ENCODE peak calls at places on chromosomes 2 and 18, in eight cellular contexts. P is upper lobe of right lung, E is heart right ventricle, D is fibroblast of pulmonary artery, T is OCI-LY7, I is GM06990, K is bronchial epithelial cell, J is cardiac fibroblast. F is an unnamed sample.

GRCh38 chr2:27843992-27844391 is 46.2 kb downstream of the RBKS start:
- DNase-seq in T (no peak), K (peak), J (no peak), E (no peak), P (no peak), D (no peak), I (no peak), F (no peak)

GRCh38 chr2:61016392-61017002 is 1.0 kb upstream of the PEX13 start:
- DNase-seq in P (no peak), I (no peak), J (no peak), E (no peak), D (no peak), T (no peak), K (peak), F (no peak)

GRCh38 chr18:63224574-63224973 is 95.0 kb downstream of the BCL2 start:
- DNase-seq in K (no peak), D (no peak), T (no peak), E (no peak), I (no peak), J (no peak), P (no peak), F (no peak)

GRCh38 chr2:23563673-23564617 is 179.0 kb downstream of the KLHL29 start:
- DNase-seq in I (no peak), P (no peak), T (no peak), E (no peak), D (peak), K (peak), J (peak), F (no peak)

GRCh38 chr2:26913599-26914285 is 56.7 kb upstream of the MAPRE3 start:
- DNase-seq in K (no peak), I (no peak), E (no peak), D (peak), P (no peak), J (peak), T (no peak), F (no peak)

GRCh38 chr18:41993151-41993550 is 38.1 kb downstream of the PIK3C3 start:
- DNase-seq in D (no peak), J (no peak), I (no peak), T (no peak), K (no peak), P (no peak), E (no peak), F (no peak)

GRCh38 chr2:172429351-172429968 is 2.1 kb downstream of the ITGA6 start:
- DNase-seq in J (no peak), D (no peak), I (no peak), K (peak), T (no peak), P (no peak), E (no peak), F (no peak)

GRCh38 chr2:97267411-97268074 is 154.6 kb downstream of the ANKRD36 start:
- DNase-seq in P (peak), D (no peak), I (peak), K (no peak), T (no peak), E (no peak), J (no peak), F (peak)

GRCh38 chr2:26696352-26696816 is 3.9 kb downstream of the KCNK3 start:
- DNase-seq in E (no peak), P (no peak), I (no peak), T (no peak), K (peak), J (peak), D (peak), F (no peak)

GRCh38 chr2:28271231-28271913 is 121.3 kb upstream of the FOSL2 start:
- DNase-seq in E (no peak), T (no peak), P (no peak), K (no peak), D (no peak), J (no peak), I (no peak), F (no peak)

GRCh38 chr2:42572297-42573081 is 4.1 kb downstream of the MTA3 start:
- DNase-seq in K (peak), E (no peak), P (no peak), J (no peak), I (no peak), T (no peak), D (no peak), F (no peak)

GRCh38 chr2:39780825-39781600 is 2.0 kb upstream of the THUMPD2 start:
- DNase-seq in E (no peak), D (no peak), I (no peak), K (no peak), T (no peak), J (peak), P (no peak), F (peak)

GRCh38 chr2:211407076-211407475 is 850.7 kb downstream of the CPS1 start:
- DNase-seq in K (peak), P (no peak), J (peak), E (no peak), T (no peak), D (no peak), I (no peak), F (no peak)

GRCh38 chr2:55038428-55038827 is 11.8 kb downstream of the RTN4 start:
- DNase-seq in J (peak), K (no peak), I (no peak), T (peak), E (no peak), D (no peak), P (no peak), F (no peak)

GRCh38 chr2:203061346-203061745 is 46.7 kb downstream of the NBEAL1 start:
- DNase-seq in D (peak), J (peak), K (no peak), I (no peak), T (no peak), P (no peak), E (no peak), F (no peak)

GRCh38 chr2:101624706-101625332 is 72.7 kb upstream of the MAP4K4 start:
- DNase-seq in E (no peak), D (no peak), T (no peak), J (no peak), P (no peak), K (no peak), I (no peak), F (no peak)

GRCh38 chr2:95074663-95075439 is 46.8 kb downstream of the MRPS5 start:
- DNase-seq in K (no peak), J (no peak), P (peak), E (no peak), T (peak), D (no peak), I (no peak), F (no peak)

GRCh38 chr2:105615352-105615751 is 129.4 kb upstream of the NCK2 start:
- DNase-seq in P (no peak), E (no peak), D (no peak), I (no peak), T (no peak), K (no peak), J (no peak), F (no peak)

GRCh38 chr2:74081030-74081429 is 66.7 kb downstream of the BOLA3 start:
- DNase-seq in P (no peak), T (no peak), J (peak), E (no peak), D (no peak), I (no peak), K (no peak), F (no peak)

GRCh38 chr2:156753766-156754165 is 317.6 kb downstream of the GPD2 start:
- DNase-seq in K (no peak), E (no peak), D (no peak), P (no peak), I (no peak), T (no peak), J (no peak), F (no peak)

GRCh38 chr2:235416816-235417499 is 76.9 kb upstream of the AGAP1 start:
- DNase-seq in K (peak), D (peak), J (peak), I (no peak), E (no peak), T (no peak), P (no peak), F (no peak)

GRCh38 chr2:143264851-143265250 is 135.6 kb downstream of the ARHGAP15 start:
- DNase-seq in J (peak), D (peak), P (no peak), I (no peak), T (no peak), K (peak), E (no peak), F (no peak)

GRCh38 chr2:62774555-62775366 is 69.2 kb downstream of the EHBP1 start:
- DNase-seq in T (peak), K (peak), D (peak), P (no peak), J (peak), E (no peak), I (no peak), F (no peak)
- TF ChIP-seq CTCF in T (peak), K (peak), D (peak), P (peak), J (peak), E (peak), I (peak), F (peak)

DNA sequence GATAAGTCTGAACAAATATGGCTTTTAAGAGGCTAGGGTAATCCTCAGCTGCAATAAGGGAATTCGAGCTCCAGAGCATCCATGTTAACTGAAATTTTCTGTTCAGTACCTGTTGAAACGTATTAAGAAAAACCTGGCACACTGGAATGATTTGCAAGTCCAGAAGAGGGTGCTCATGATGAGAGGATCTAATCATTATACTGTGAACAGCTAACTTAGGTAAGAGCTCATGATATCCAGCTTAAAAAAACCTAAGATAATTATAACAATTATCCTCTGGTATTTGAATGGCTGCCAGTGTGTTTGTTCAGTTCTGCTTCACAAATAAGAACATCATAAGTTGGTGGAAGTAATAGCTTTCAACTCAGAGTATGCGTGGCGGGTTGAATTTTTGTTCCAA is 1118.3 kb upstream of the DDX18 start:
- DNase-seq in J (no peak), I (no peak), K (peak), P (no peak), D (no peak), T (no peak), E (no peak), F (no peak)
- TF ChIP-seq CTCF in J (no peak), I (no peak), K (no peak), P (no peak), D (no peak), T (no peak), E (no peak), F (no peak)

GRCh38 chr18:70075906-70076305 is 128.2 kb upstream of the CD226 start:
- DNase-seq in D (peak), K (no peak), J (peak), E (no peak), I (no peak), T (no peak), P (no peak), F (no peak)
- TF ChIP-seq CTCF in D (peak), K (no peak), J (peak), E (no peak), I (no peak), T (no peak), P (no peak), F (no peak)

GRCh38 chr18:31209041-31209440 is 46.4 kb upstream of the DSC1 start:
- DNase-seq in J (no peak), I (no peak), T (no peak), D (no peak), P (no peak), K (peak), E (no peak), F (no peak)
- TF ChIP-seq CTCF in J (no peak), I (no peak), T (no peak), D (no peak), P (no peak), K (no peak), E (no peak), F (no peak)

GRCh38 chr18:12119358-12119757 is 25.7 kb downstream of the ANKRD62 start:
- DNase-seq in D (no peak), T (no peak), K (no peak), P (no peak), E (no peak), J (no peak), I (no peak), F (no peak)

DNA sequence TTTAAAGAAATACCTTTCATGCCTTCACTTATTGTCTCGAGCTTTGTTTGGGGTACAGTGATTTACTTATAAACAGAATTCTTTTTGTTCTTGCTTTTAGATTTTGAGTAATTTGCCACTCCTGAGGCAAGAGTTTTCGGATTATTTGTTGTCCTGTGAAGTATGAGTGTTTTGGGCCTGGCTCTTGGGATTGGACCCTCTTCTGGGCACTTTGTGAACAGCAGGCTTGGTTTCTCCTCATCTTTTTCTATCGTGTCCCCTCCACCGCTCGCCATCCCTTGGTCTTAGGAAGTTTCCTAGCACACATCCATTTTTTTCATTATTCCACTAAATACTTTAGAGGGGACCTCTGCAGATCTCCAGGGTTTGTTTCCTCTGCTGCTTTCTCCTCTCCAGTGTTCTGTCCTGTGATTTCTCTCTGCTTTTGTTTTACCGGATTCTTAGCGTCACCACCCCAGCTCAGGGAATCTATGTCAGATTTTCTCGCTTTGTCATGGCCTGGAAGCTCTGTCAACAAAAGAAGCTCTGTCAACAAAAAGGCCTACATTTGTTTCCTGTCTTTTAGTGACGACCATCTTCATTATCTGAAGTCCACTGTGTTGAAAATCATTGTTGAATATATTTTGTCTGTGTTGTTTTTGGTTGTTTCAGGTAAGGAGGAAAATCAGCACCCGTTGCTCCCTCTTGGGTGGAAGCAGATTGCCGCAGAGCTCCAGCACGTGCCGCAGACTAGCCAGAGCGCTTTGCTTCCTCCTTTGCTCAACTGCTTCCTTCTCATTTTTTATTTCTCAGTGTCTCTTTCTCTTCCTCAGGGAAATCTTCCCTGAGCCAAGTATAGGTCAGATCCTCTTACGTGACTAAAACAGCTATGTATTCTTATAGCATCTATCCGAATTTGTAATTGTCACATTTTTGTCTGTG is 27.8 kb downstream of the ANKRD62 start:
- DNase-seq in K (no peak), T (no peak), P (no peak), E (no peak), I (no peak), D (peak), J (peak), F (no peak)
- TF ChIP-seq CTCF in K (peak), T (peak), P (peak), E (peak), I (peak), D (peak), J (peak), F (no peak)

GRCh38 chr18:10410472-10411300 is 43.7 kb upstream of the APCDD1 start:
- DNase-seq in K (peak), E (no peak), D (no peak), P (no peak), T (no peak), I (no peak), J (no peak), F (no peak)
- TF ChIP-seq CTCF in K (no peak), E (no peak), D (no peak), P (no peak), T (no peak), I (no peak), J (no peak), F (no peak)

GRCh38 chr2:118459425-118459824 is 371.2 kb downstream of the INSIG2 start:
- DNase-seq in D (no peak), P (no peak), E (no peak), J (no peak), T (no peak), I (no peak), K (no peak), F (no peak)
- TF ChIP-seq CTCF in D (no peak), P (no peak), E (no peak), J (no peak), T (peak), I (no peak), K (no peak), F (no peak)

F was measured in CD14-positive monocyte.